ENCODE peak calls at places on chromosomes 6 and 20, in four cellular contexts. G is bronchial epithelial cell, B is sigmoid colon, T is GM12865. L is an unnamed sample.

GRCh38 chr20:56437196-56437960 is 25.3 kb downstream of the CASS4 start:
- DNase-seq in T (no peak), B (no peak), G (no peak), L (no peak)

GRCh38 chr20:59395729-59396128 is 95.3 kb downstream of the EDN3 start:
- DNase-seq in G (no peak), B (no peak), T (no peak), L (no peak)

GRCh38 chr20:32969356-32970114 is 34.7 kb downstream of the SUN5 start:
- DNase-seq in T (no peak), G (no peak), B (peak), L (no peak)

GRCh38 chr6:106381871-106382270 is 21.4 kb downstream of the CRYBG1 start:
- DNase-seq in G (peak), T (peak), B (no peak), L (no peak)

GRCh38 chr6:82017316-82017715 is 230.2 kb downstream of the IBTK start:
- DNase-seq in B (peak), T (no peak), G (peak), L (no peak)

GRCh38 chr6:152552616-152553209 is 84.4 kb downstream of the SYNE1 start:
- DNase-seq in G (peak), B (peak), T (peak), L (peak)

GRCh38 chr6:35581633-35582032 is 68.9 kb upstream of the TULP1 start:
- DNase-seq in G (no peak), B (no peak), T (no peak), L (no peak)

GRCh38 chr6:99269207-99269606 is 80.3 kb downstream of the FAXC start:
- DNase-seq in B (no peak), G (no peak), T (no peak), L (no peak)

GRCh38 chr6:33744895-33745546 is 1.7 kb downstream of the IP6K3 start:
- DNase-seq in T (no peak), B (peak), G (no peak), L (no peak)

GRCh38 chr6:96907498-96907897 is 9.8 kb upstream of the NDUFAF4 start:
- DNase-seq in T (peak), B (no peak), G (peak), L (no peak)

GRCh38 chr20:10357974-10358373 is 76.0 kb downstream of the MKKS start:
- DNase-seq in G (no peak), T (no peak), B (no peak), L (no peak)

GRCh38 chr6:43313813-43314212 is 5.2 kb upstream of the CRIP3 start:
- DNase-seq in T (no peak), G (no peak), B (no peak), L (no peak)

GRCh38 chr6:85255661-85256060 is 194.2 kb upstream of the NT5E start:
- DNase-seq in B (no peak), T (no peak), G (no peak), L (no peak)

GRCh38 chr6:151119823-151120524 is 119.8 kb upstream of the AKAP12 start:
- DNase-seq in G (no peak), B (no peak), T (no peak), L (no peak)

GRCh38 chr6:9116026-9116425 is 680.7 kb upstream of the SLC35B3 start:
- DNase-seq in T (no peak), B (no peak), G (peak), L (no peak)

GRCh38 chr20:38337561-38338140 is 8.6 kb upstream of the LBP start:
- DNase-seq in B (no peak), G (peak), T (peak), L (no peak)

GRCh38 chr6:34425132-34425497 is 754 bp downstream of the RPS10 start:
- DNase-seq in T (peak), B (no peak), G (no peak), L (no peak)

GRCh38 chr6:134289204-134289575 is 28.7 kb downstream of the SGK1 start:
- DNase-seq in G (peak), B (no peak), T (no peak), L (no peak)

GRCh38 chr6:120405947-120406346 is 928.3 kb downstream of the TBC1D32 start:
- DNase-seq in B (no peak), T (no peak), G (peak), L (no peak)
- TF ChIP-seq CTCF in B (no peak), T (no peak), G (peak), L (no peak)

DNA sequence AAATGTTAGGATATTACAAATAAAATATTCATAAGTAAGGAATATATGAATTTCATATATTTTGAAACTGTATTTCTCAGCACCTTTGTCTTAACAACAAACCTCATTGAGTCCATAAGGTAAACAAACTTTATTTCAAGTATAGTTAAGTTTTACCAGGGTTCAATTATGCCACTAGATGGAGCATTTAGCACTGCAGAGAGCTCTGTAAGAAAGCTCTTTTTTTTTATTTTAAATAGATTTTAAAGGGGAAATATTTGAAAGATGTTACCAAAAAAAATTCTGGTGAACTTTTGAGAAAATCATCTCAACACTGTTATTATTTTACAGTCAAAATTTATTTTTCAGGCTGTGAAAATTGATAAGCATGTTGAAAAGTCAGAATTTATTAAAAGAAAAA is 955.2 kb upstream of the EYS start:
- DNase-seq in G (peak), B (no peak), T (no peak), L (no peak)
- TF ChIP-seq CTCF in G (peak), B (no peak), T (no peak), L (peak)

GRCh38 chr20:44828640-44829039 is 18.3 kb upstream of the RIMS4 start:
- DNase-seq in B (no peak), G (no peak), T (no peak), L (no peak)
- TF ChIP-seq CTCF in B (no peak), G (no peak), T (no peak), L (no peak)

DNA sequence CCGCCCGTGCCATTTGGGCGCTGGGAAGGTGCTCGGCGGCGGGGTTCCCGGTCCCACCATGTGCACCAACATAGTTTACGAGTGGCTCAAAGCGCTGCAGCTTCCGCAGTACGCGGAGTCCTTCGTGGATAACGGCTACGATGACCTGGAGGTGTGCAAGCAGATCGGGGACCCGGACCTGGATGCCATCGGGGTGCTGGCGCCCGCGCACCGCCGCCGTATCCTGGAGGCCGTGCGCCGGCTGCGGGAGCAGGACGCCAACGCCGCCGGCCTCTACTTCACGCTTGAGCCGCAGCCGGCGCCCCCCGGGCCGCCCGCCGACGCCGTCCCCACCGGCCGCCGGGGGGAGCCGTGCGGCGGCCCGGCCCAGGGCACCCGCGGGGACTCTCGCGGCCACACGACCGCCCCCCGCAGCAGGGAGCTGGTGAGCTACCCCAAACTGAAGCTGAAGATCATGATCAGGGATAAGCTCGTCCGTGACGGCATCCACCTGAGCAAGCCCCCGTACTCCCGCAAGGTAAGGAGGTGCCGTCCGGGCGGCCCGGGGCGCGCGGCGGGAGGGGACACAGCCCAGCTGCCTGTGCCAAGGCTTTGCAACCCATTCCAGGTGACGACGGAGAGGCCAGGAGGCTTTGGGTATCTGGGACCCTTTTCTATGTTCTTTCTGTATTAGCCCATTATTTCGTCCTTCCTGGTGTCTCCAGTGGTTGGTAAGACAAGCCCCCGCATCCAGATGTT is 550 bp downstream of the SAMD5 start:
- DNase-seq in T (no peak), G (no peak), B (no peak), L (peak)
- TF ChIP-seq CTCF in T (no peak), G (no peak), B (no peak), L (no peak)

GRCh38 chr6:24274441-24275083 is 83.3 kb downstream of the DCDC2 start:
- DNase-seq in T (no peak), B (no peak), G (peak), L (peak)
- TF ChIP-seq CTCF in T (peak), B (peak), G (peak), L (peak)

GRCh38 chr6:37622639-37623038 is 75.0 kb downstream of the MDGA1 start:
- DNase-seq in B (peak), T (peak), G (peak), L (peak)

GRCh38 chr6:37615564-37616340 is 81.9 kb downstream of the MDGA1 start:
- DNase-seq in G (no peak), T (no peak), B (peak), L (no peak)

GRCh38 chr6:37620519-37620918 is 77.2 kb downstream of the MDGA1 start:
- DNase-seq in G (no peak), B (peak), T (no peak), L (no peak)

GRCh38 chr6:37617073-37617472 is 80.6 kb downstream of the MDGA1 start:
- DNase-seq in T (no peak), G (no peak), B (peak), L (no peak)

DNA sequence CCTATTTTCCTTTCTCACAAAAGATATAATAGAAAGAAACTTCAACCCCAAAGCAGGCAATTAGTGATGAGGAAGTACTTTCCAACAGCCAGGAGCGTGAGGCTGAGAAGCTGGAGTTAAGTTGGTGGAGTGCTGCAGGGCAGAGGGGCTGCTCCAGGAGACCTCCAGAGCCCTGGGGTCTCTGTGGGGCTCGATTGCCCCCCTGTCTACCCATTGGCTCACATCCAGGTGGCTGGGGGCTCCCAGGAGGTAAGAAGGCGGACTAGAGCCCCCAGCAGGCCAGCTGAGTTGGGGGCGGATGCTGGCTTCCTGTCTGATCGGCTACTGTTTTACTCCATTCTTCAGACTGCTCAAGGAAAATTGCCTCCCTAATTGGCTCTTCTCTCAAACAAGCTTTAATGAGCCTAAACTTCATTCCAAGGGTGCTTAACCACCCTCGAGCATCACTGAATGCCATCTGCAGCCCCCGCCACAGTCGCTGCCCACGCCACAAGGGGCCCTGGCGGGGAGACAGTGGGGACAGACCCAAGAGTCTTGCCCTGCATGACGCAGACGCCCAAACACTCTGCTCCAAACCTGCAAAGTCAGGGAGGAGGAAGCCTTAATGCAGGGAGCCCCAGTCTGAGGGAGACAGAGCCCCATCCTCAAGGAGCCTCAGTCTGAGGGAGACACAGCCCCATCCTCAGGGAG is 78.6 kb downstream of the MDGA1 start:
- DNase-seq in B (peak), T (no peak), G (no peak), L (no peak)
- TF ChIP-seq CTCF in B (no peak), T (no peak), G (no peak), L (no peak)

GRCh38 chr6:11748591-11748990 is 30.0 kb downstream of the ADTRP start:
- DNase-seq in T (no peak), B (no peak), G (no peak), L (no peak)
- TF ChIP-seq CTCF in T (peak), B (no peak), G (no peak), L (no peak)